ENCODE peak calls at places on chromosome 16, in four cellular contexts. Y is activated CD4-positive, alpha-beta T cell treated with anti-CD3 and anti-CD28 coated beads, Interleukin-2, amount 50 U/mL, for 1 hour; U is renal cortical epithelial cell; P is AG08395. G is an unnamed sample.

GRCh38 chr16:11312718-11313492 is 31.8 kb upstream of the PRM1 start:
- DNase-seq in Y (no peak), U (peak), P (peak), G (peak)

GRCh38 chr16:19583665-19584300 is 28.3 kb downstream of the VPS35L start:
- DNase-seq in Y (peak), U (peak), P (peak), G (peak)

GRCh38 chr16:6446370-6446769 is 886.3 kb upstream of the RBFOX1 start:
- DNase-seq in Y (no peak), U (no peak), P (no peak), G (no peak)

GRCh38 chr16:87698676-87699179 is 67.1 kb downstream of the KLHDC4 start:
- DNase-seq in Y (no peak), U (no peak), P (no peak), G (no peak)

GRCh38 chr16:29230671-29231091 is 175.8 kb downstream of the NPIPB11 start:
- DNase-seq in Y (no peak), U (no peak), P (peak), G (peak)

GRCh38 chr16:54636221-54636793 is 294.4 kb upstream of the IRX5 start:
- DNase-seq in Y (no peak), U (no peak), P (no peak), G (no peak)

GRCh38 chr16:83914091-83914710 is 15.3 kb downstream of the MLYCD start:
- DNase-seq in Y (no peak), U (no peak), P (no peak), G (no peak)

GRCh38 chr16:4698321-4699029 is 5.1 kb downstream of the NUDT16L1 start:
- DNase-seq in Y (no peak), U (no peak), P (no peak), G (no peak)

GRCh38 chr16:1610841-1611653 is 825 bp downstream of the IFT140 start:
- DNase-seq in Y (peak), U (no peak), P (no peak), G (peak)

GRCh38 chr16:81583893-81584705 is 139.5 kb downstream of the CMIP start:
- DNase-seq in Y (no peak), U (no peak), P (peak), G (no peak)

G was measured in adipocyte.